ENCODE peak calls at places on chromosomes 11 and 22, in five cellular contexts. One of them, this sample, is unnamed.

GRCh38 chr11:24295360-24295759 is 201.5 kb upstream of the LUZP2 start:
- DNase-seq in lower lobe of right lung: no peak
- DNase-seq in psoas muscle: no peak
- DNase-seq in uterus: no peak
- DNase-seq in mucosa of descending colon: no peak
- DNase-seq in this sample: no peak

GRCh38 chr11:35288817-35289541 is 130.4 kb downstream of the SLC1A2 start:
- DNase-seq in uterus: no peak
- DNase-seq in mucosa of descending colon: no peak
- DNase-seq in psoas muscle: no peak
- DNase-seq in lower lobe of right lung: no peak
- DNase-seq in this sample: peak; percentile 83

GRCh38 chr11:57792870-57793269 is 31.3 kb downstream of the CTNND1 start:
- DNase-seq in psoas muscle: no peak
- DNase-seq in mucosa of descending colon: no peak
- DNase-seq in lower lobe of right lung: no peak
- DNase-seq in uterus: no peak
- DNase-seq in this sample: no peak

GRCh38 chr11:12224537-12224893 is 114.1 kb downstream of the MICAL2 start:
- DNase-seq in uterus: peak; percentile 61
- DNase-seq in psoas muscle: peak; percentile 87
- DNase-seq in lower lobe of right lung: peak; percentile 87
- DNase-seq in mucosa of descending colon: peak; percentile 77
- DNase-seq in this sample: peak; percentile 96

GRCh38 chr11:119483341-119483880 is 60.4 kb upstream of the THY1 start:
- DNase-seq in psoas muscle: peak; percentile 32
- DNase-seq in mucosa of descending colon: no peak
- DNase-seq in lower lobe of right lung: no peak
- DNase-seq in uterus: peak; percentile 5
- DNase-seq in this sample: no peak

GRCh38 chr11:132941024-132941646 is 591.2 kb downstream of the OPCML start:
- DNase-seq in psoas muscle: no peak
- DNase-seq in lower lobe of right lung: no peak
- DNase-seq in uterus: no peak
- DNase-seq in mucosa of descending colon: no peak
- DNase-seq in this sample: peak; percentile 19

GRCh38 chr11:111393096-111393495 is 14.0 kb upstream of the POU2AF1 start:
- DNase-seq in mucosa of descending colon: no peak
- DNase-seq in uterus: no peak
- DNase-seq in lower lobe of right lung: no peak
- DNase-seq in psoas muscle: no peak
- DNase-seq in this sample: no peak

GRCh38 chr22:29048822-29049654 is 12.6 kb downstream of the C22orf31 start:
- DNase-seq in psoas muscle: no peak
- DNase-seq in lower lobe of right lung: no peak
- DNase-seq in uterus: no peak
- DNase-seq in mucosa of descending colon: no peak
- DNase-seq in this sample: no peak

GRCh38 chr11:134483291-134483690 is 71.2 kb upstream of the B3GAT1 start:
- DNase-seq in uterus: no peak
- DNase-seq in psoas muscle: no peak
- DNase-seq in lower lobe of right lung: no peak
- DNase-seq in mucosa of descending colon: no peak
- DNase-seq in this sample: no peak

GRCh38 chr11:116193321-116194114 is 579.3 kb downstream of the BUD13 start:
- DNase-seq in lower lobe of right lung: peak; percentile 86
- DNase-seq in uterus: peak; percentile 22
- DNase-seq in psoas muscle: no peak
- DNase-seq in mucosa of descending colon: peak; percentile 60
- DNase-seq in this sample: peak; percentile 87

GRCh38 chr22:22403771-22404170 is 104.8 kb downstream of the ZNF280B start:
- DNase-seq in mucosa of descending colon: no peak
- DNase-seq in psoas muscle: no peak
- DNase-seq in uterus: no peak
- DNase-seq in lower lobe of right lung: no peak
- DNase-seq in this sample: no peak

GRCh38 chr11:63560506-63561179 is 2.5 kb downstream of the PLAAT2 start:
- DNase-seq in psoas muscle: no peak
- DNase-seq in lower lobe of right lung: peak; percentile 83
- DNase-seq in uterus: no peak
- DNase-seq in mucosa of descending colon: peak; percentile 66
- DNase-seq in this sample: no peak

GRCh38 chr11:107179829-107180228 is 161.6 kb upstream of the GUCY1A2 start:
- DNase-seq in lower lobe of right lung: no peak
- DNase-seq in uterus: no peak
- DNase-seq in psoas muscle: no peak
- DNase-seq in mucosa of descending colon: no peak
- DNase-seq in this sample: no peak

GRCh38 chr11:102559839-102560238 is 29.3 kb upstream of the MMP7 start:
- DNase-seq in uterus: no peak
- DNase-seq in psoas muscle: no peak
- DNase-seq in mucosa of descending colon: no peak
- DNase-seq in lower lobe of right lung: no peak
- DNase-seq in this sample: no peak

GRCh38 chr22:45932066-45932465 is 44.9 kb downstream of the WNT7B start:
- DNase-seq in psoas muscle: no peak
- DNase-seq in uterus: no peak
- DNase-seq in mucosa of descending colon: no peak
- DNase-seq in lower lobe of right lung: no peak
- DNase-seq in this sample: no peak

GRCh38 chr22:39534591-39535301 is 2.2 kb upstream of the RPS19BP1 start:
- DNase-seq in mucosa of descending colon: peak; percentile 89
- DNase-seq in lower lobe of right lung: peak; percentile 90
- DNase-seq in psoas muscle: peak; percentile 90
- DNase-seq in uterus: peak; percentile 84
- DNase-seq in this sample: no peak

GRCh38 chr11:122633219-122633829 is 22.2 kb upstream of the UBASH3B start:
- DNase-seq in psoas muscle: peak; percentile 54
- DNase-seq in uterus: no peak
- DNase-seq in lower lobe of right lung: no peak
- DNase-seq in mucosa of descending colon: no peak
- DNase-seq in this sample: peak; percentile 61

GRCh38 chr11:93908689-93909088 is 58.3 kb upstream of the VSTM5 start:
- DNase-seq in psoas muscle: no peak
- DNase-seq in lower lobe of right lung: no peak
- DNase-seq in uterus: no peak
- DNase-seq in mucosa of descending colon: no peak
- DNase-seq in this sample: peak; percentile 78

GRCh38 chr11:46285173-46285572 is 7.7 kb downstream of the CREB3L1 start:
- DNase-seq in psoas muscle: no peak
- DNase-seq in mucosa of descending colon: no peak
- DNase-seq in lower lobe of right lung: no peak
- DNase-seq in uterus: no peak
- DNase-seq in this sample: no peak

GRCh38 chr11:2685566-2686359 is 14.0 kb downstream of the KCNQ1OT1 start:
- DNase-seq in mucosa of descending colon: no peak
- DNase-seq in lower lobe of right lung: no peak
- DNase-seq in uterus: peak; percentile 6
- DNase-seq in psoas muscle: peak; percentile 20
- DNase-seq in this sample: no peak

GRCh38 chr22:39414886-39415285 is 15.3 kb downstream of the TAB1 start:
- DNase-seq in uterus: no peak
- DNase-seq in psoas muscle: peak; percentile 87
- DNase-seq in lower lobe of right lung: no peak
- DNase-seq in mucosa of descending colon: peak; percentile 17
- DNase-seq in this sample: no peak

GRCh38 chr11:125327494-125328130 is 163.1 kb downstream of the PKNOX2 start:
- DNase-seq in lower lobe of right lung: no peak
- DNase-seq in psoas muscle: no peak
- DNase-seq in mucosa of descending colon: no peak
- DNase-seq in uterus: no peak
- DNase-seq in this sample: no peak

GRCh38 chr11:92511522-92512203 is 287.0 kb downstream of the FAT3 start:
- DNase-seq in lower lobe of right lung: no peak
- DNase-seq in uterus: no peak
- DNase-seq in psoas muscle: no peak
- DNase-seq in mucosa of descending colon: no peak
- DNase-seq in this sample: no peak

GRCh38 chr22:19800761-19801244 is 40.2 kb downstream of the TBX1 start:
- DNase-seq in mucosa of descending colon: no peak
- DNase-seq in psoas muscle: peak; percentile 67
- DNase-seq in uterus: no peak
- DNase-seq in lower lobe of right lung: peak; percentile 41
- DNase-seq in this sample: no peak

GRCh38 chr22:23751441-23751996 is 607 bp upstream of the ZNF70 start:
- DNase-seq in uterus: peak; percentile 42
- DNase-seq in psoas muscle: no peak
- DNase-seq in lower lobe of right lung: no peak
- DNase-seq in mucosa of descending colon: peak; percentile 69
- DNase-seq in this sample: no peak

GRCh38 chr11:777288-778255 is at the start of gene GATD1:
- DNase-seq in mucosa of descending colon: peak; percentile 97
- DNase-seq in psoas muscle: peak; percentile 96
- DNase-seq in lower lobe of right lung: peak; percentile 94
- DNase-seq in uterus: peak; percentile 87
- DNase-seq in this sample: no peak

GRCh38 chr11:133903875-133904817 is 52.6 kb downstream of the IGSF9B start:
- DNase-seq in psoas muscle: no peak
- DNase-seq in uterus: no peak
- DNase-seq in mucosa of descending colon: no peak
- DNase-seq in lower lobe of right lung: peak; percentile 10
- DNase-seq in this sample: no peak

DNA sequence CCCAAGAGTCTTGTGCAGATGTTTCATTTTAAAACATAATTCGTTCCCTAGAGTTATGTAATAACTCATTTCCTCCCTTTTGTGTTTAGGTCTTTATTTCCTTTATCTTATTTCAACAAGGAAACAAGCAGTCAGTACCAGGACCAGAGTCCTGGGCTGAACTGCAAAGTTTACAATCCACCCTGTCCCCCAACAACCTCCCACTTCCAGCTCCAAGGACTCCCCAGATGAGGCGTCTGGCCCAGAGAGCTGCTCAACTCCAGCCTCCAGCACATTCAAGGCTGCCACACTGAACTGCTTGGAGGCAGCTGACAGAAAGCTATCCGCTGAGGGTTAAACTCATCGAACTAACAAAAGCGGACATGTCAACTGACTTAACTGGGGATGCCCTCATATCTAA is 4.5 kb downstream of the POLDIP3 start:
- DNase-seq in mucosa of descending colon: no peak
- DNase-seq in psoas muscle: no peak
- DNase-seq in lower lobe of right lung: no peak
- DNase-seq in uterus: no peak
- DNase-seq in this sample: no peak
- TF ChIP-seq CTCF in mucosa of descending colon: no peak
- TF ChIP-seq CTCF in psoas muscle: no peak
- TF ChIP-seq CTCF in lower lobe of right lung: no peak
- TF ChIP-seq CTCF in uterus: no peak
- TF ChIP-seq CTCF in this sample: no peak

DNA sequence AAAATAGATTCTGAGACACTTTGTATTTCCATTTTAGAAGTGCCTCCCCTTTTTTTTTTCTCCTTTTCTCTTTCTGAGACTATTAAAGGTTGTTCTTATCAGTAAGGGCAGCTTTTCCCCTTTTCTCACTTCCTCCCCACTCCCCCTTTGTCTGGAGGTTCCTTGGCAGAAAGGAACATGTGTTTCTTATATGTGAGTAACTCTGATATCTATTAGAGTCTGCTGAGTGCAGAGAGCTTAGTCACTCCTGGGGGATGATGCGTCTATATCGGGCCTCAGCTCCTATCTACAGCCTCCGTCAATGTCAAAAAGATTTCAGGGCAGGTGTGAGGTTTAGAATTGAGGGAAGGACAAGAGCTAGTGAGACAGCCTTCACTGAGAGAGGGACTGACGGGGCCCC is 489.4 kb downstream of the NTM start:
- DNase-seq in psoas muscle: no peak
- DNase-seq in lower lobe of right lung: no peak
- DNase-seq in mucosa of descending colon: no peak
- DNase-seq in uterus: no peak
- DNase-seq in this sample: no peak
- TF ChIP-seq CTCF in psoas muscle: no peak
- TF ChIP-seq CTCF in lower lobe of right lung: no peak
- TF ChIP-seq CTCF in mucosa of descending colon: no peak
- TF ChIP-seq CTCF in uterus: no peak
- TF ChIP-seq CTCF in this sample: no peak

GRCh38 chr11:67666676-67667489 is 7.5 kb downstream of the ALDH3B2 start:
- DNase-seq in lower lobe of right lung: no peak
- DNase-seq in uterus: no peak
- DNase-seq in mucosa of descending colon: no peak
- DNase-seq in psoas muscle: no peak
- DNase-seq in this sample: no peak

GRCh38 chr11:67664213-67664585 is 10.2 kb downstream of the ALDH3B2 start:
- DNase-seq in mucosa of descending colon: no peak
- DNase-seq in uterus: no peak
- DNase-seq in psoas muscle: no peak
- DNase-seq in lower lobe of right lung: no peak
- DNase-seq in this sample: no peak

GRCh38 chr11:67666303-67666645 is 8.1 kb downstream of the ALDH3B2 start:
- DNase-seq in psoas muscle: no peak
- DNase-seq in uterus: no peak
- DNase-seq in mucosa of descending colon: no peak
- DNase-seq in lower lobe of right lung: no peak
- DNase-seq in this sample: no peak

GRCh38 chr11:67664696-67665536 is 9.5 kb downstream of the ALDH3B2 start:
- DNase-seq in mucosa of descending colon: no peak
- DNase-seq in uterus: no peak
- DNase-seq in psoas muscle: no peak
- DNase-seq in lower lobe of right lung: no peak
- DNase-seq in this sample: no peak

GRCh38 chr11:67665537-67666302 is 8.7 kb downstream of the ALDH3B2 start:
- DNase-seq in uterus: no peak
- DNase-seq in psoas muscle: no peak
- DNase-seq in lower lobe of right lung: no peak
- DNase-seq in mucosa of descending colon: peak; percentile 73
- DNase-seq in this sample: no peak
- TF ChIP-seq CTCF in uterus: no peak
- TF ChIP-seq CTCF in psoas muscle: no peak
- TF ChIP-seq CTCF in lower lobe of right lung: peak; percentile 19
- TF ChIP-seq CTCF in mucosa of descending colon: no peak
- TF ChIP-seq CTCF in this sample: no peak

DNA sequence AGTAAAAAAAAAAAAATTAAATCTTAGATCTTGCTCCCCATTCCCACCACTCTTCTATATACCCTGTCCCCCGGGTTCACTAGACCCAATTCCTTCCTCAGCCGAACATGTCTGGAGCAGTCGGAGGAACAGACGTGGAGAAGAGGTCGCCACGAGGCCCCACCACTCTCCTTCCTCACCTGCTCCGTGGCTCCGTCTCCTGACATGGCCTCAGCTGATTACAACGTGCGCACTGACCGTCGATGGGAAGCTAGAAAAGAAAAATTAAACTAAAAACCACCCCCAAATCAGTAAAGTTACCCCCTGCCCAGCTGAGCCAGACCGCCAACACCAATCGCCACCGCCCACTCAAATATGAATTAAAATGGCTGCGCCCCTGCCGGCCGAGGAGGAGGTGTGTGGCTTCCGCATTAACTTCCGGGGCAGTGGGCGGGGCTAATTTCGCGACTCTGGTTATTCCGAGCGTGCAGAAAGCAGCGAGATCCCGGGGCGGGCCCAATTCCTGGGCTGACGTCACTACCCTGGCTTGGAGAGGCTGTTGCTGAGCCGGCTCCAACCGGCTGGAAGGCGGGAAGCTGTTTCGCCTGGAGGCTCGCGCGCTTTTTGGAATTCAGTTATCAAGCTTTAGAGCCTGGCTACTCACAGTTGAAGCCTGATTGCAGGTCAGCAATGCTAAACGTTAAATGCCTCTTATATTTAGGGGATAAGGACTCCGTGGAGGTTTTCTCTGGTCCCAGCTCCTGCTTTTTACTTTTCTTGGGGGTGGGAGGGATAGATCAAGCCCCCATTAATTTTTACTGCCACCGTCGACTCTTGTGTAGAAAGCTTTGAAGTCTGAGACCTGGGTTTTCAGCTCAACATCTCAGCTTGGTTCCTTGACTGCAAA is at the start of gene CSTF3:
- DNase-seq in psoas muscle: peak; percentile 100
- DNase-seq in lower lobe of right lung: peak; percentile 100
- DNase-seq in uterus: peak; percentile 100
- DNase-seq in mucosa of descending colon: peak; percentile 100
- DNase-seq in this sample: peak; percentile 97
- TF ChIP-seq CTCF in psoas muscle: peak; percentile 50
- TF ChIP-seq CTCF in lower lobe of right lung: peak; percentile 53
- TF ChIP-seq CTCF in uterus: peak; percentile 67
- TF ChIP-seq CTCF in mucosa of descending colon: peak; percentile 62
- TF ChIP-seq CTCF in this sample: peak; percentile 42